ENCODE peak calls at places on chromosomes 13 and 19, in seven cellular contexts. G is activated T-cell treated with anti-CD3 and anti-CD28 coated beads, Interleukin-2, amount 50 U/mL, for 4 hours; D is T-cell; F is NCI-H1092; Z is fibroblast of gingiva; C is Peyer's patch; S is AG08395. N is an unnamed sample.
A peak's percentile ranks its signal among the peaks of the same experiment; 100 is the strongest.

GRCh38 chr13:24134772-24135171 is 25.7 kb upstream of the SPATA13 start:
- DNase-seq in F (no peak), C (no peak), S (no peak), D (no peak), G (no peak), Z (no peak), N (no peak)

GRCh38 chr13:44278164-44278563 is 95.5 kb upstream of the SERP2 start:
- DNase-seq in F (no peak), D (no peak), G (no peak), Z (no peak), C (no peak), S (no peak), N (no peak)

GRCh38 chr13:59843040-59843439 is 320.7 kb downstream of the DIAPH3 start:
- DNase-seq in F (no peak), C (no peak), G (no peak), S (no peak), D (no peak), Z (no peak), N (no peak)

GRCh38 chr19:17488593-17489391 is 18.5 kb downstream of the SLC27A1 start:
- DNase-seq in G (peak; percentile 68), Z (no peak), D (peak; percentile 75), F (no peak), C (peak; percentile 81), S (no peak), N (peak; percentile 95)

GRCh38 chr19:49217382-49217781 is 59.8 kb downstream of the TRPM4 start:
- DNase-seq in G (no peak), C (no peak), S (peak; percentile 31), D (no peak), Z (peak; percentile 81), F (no peak), N (no peak)

GRCh38 chr13:91347996-91348905 is 764 bp downstream of the MIR17HG start:
- DNase-seq in C (peak; percentile 68), F (peak; percentile 20), D (peak; percentile 65), G (peak; percentile 86), Z (peak; percentile 9), S (peak; percentile 68), N (peak; percentile 83)

GRCh38 chr19:42532881-42533280 is 4.6 kb upstream of the CEACAM1 start:
- DNase-seq in D (no peak), G (no peak), C (no peak), S (no peak), F (no peak), Z (no peak), N (no peak)

GRCh38 chr13:78035500-78035899 is 116.9 kb upstream of the EDNRB start:
- DNase-seq in Z (no peak), S (no peak), D (no peak), C (no peak), F (no peak), G (no peak), N (no peak)

GRCh38 chr19:11495885-11496284 is 9.8 kb downstream of the ZNF653 start:
- DNase-seq in S (no peak), Z (no peak), C (no peak), D (no peak), F (no peak), G (no peak), N (no peak)

GRCh38 chr13:99916366-99917103 is 55.0 kb downstream of the ZIC5 start:
- DNase-seq in S (peak; percentile 89), F (peak; percentile 80), D (no peak), G (no peak), C (no peak), Z (peak; percentile 69), N (no peak)

GRCh38 chr13:49256841-49257240 is 9.1 kb downstream of the CDADC1 start:
- DNase-seq in Z (peak; percentile 94), G (no peak), D (no peak), C (no peak), F (no peak), S (no peak), N (no peak)

GRCh38 chr13:33678906-33679657 is 138.9 kb upstream of the RFC3 start:
- DNase-seq in Z (peak; percentile 6), F (no peak), D (peak; percentile 38), C (peak; percentile 51), S (peak; percentile 59), G (peak; percentile 64), N (peak; percentile 72)

GRCh38 chr19:9323557-9323918 is 441 bp upstream of the ZNF559 start:
- DNase-seq in C (peak; percentile 43), S (peak; percentile 39), Z (peak; percentile 91), F (peak; percentile 77), D (no peak), G (peak; percentile 7), N (peak; percentile 71)

GRCh38 chr13:77554079-77554478 is 18.6 kb downstream of the SCEL start:
- DNase-seq in D (no peak), G (no peak), S (no peak), C (no peak), F (no peak), Z (no peak), N (no peak)

GRCh38 chr13:28117689-28118377 is 17.5 kb upstream of the FLT3 start:
- DNase-seq in Z (no peak), F (peak; percentile 3), D (no peak), S (no peak), C (no peak), G (no peak), N (no peak)

GRCh38 chr19:18385359-18385674 is 641 bp upstream of the GDF15 start:
- DNase-seq in Z (no peak), F (no peak), S (no peak), G (no peak), D (no peak), C (no peak), N (no peak)

GRCh38 chr13:33330483-33330882 is 44.9 kb upstream of the STARD13 start:
- DNase-seq in C (no peak), F (no peak), Z (no peak), S (no peak), D (no peak), G (no peak), N (no peak)

GRCh38 chr19:14375582-14376291 is 5.5 kb upstream of the ADGRE5 start:
- DNase-seq in Z (no peak), F (no peak), D (no peak), G (no peak), C (no peak), S (no peak), N (no peak)

N was measured in upper lobe of right lung.